ENCODE peak calls at places on chromosomes 1 and 21, in ten cellular contexts. P is ELF-1, C is mesothelial cell of epicardium, S is left ventricle myocardium superior, G is HCEC 1CT, K is PC-9, Z is SHP77 treated with DMSO at 0.1 percent for 48 hours, M is neural crest cell, N is astrocyte of the spinal cord, R is EL. X is an unnamed sample.

GRCh38 chr1:37544530-37544929 is 9.6 kb downstream of the SNIP1 start:
- DNase-seq in P (no peak), C (no peak), S (no peak), G (no peak), K (no peak), Z (no peak), M (no peak), N (no peak), R (no peak), X (no peak)

GRCh38 chr1:32981003-32981909 is 16.6 kb upstream of the RNF19B start:
- DNase-seq in P (peak), C (no peak), S (peak), G (peak), K (peak), Z (no peak), M (no peak), N (peak), R (peak), X (no peak)

GRCh38 chr1:17682403-17682802 is 72.7 kb upstream of the ACTL8 start:
- DNase-seq in P (peak), C (no peak), S (no peak), G (no peak), K (no peak), Z (no peak), M (no peak), N (no peak), R (no peak), X (no peak)

GRCh38 chr1:175900171-175900570 is 156.8 kb upstream of the TNR start:
- DNase-seq in P (no peak), C (no peak), S (no peak), G (no peak), K (no peak), Z (no peak), M (no peak), N (no peak), R (peak), X (no peak)

GRCh38 chr21:44000360-44000759 is 11.7 kb upstream of the TRAPPC10 start:
- DNase-seq in P (no peak), C (no peak), S (no peak), G (no peak), K (no peak), Z (no peak), M (no peak), N (no peak), R (no peak), X (no peak)

GRCh38 chr21:42466700-42467612 is 29.1 kb downstream of the RSPH1 start:
- DNase-seq in P (peak), C (no peak), S (no peak), G (no peak), K (peak), Z (no peak), M (no peak), N (peak), R (peak), X (peak)

GRCh38 chr1:21703318-21703963 is 34.3 kb upstream of the RAP1GAP start:
- DNase-seq in P (peak), C (no peak), S (no peak), G (peak), K (no peak), Z (no peak), M (no peak), N (peak), R (peak), X (peak)

GRCh38 chr1:115530407-115530806 is 111.4 kb upstream of the VANGL1 start:
- DNase-seq in P (no peak), C (no peak), S (no peak), G (peak), K (peak), Z (no peak), M (no peak), N (peak), R (peak), X (no peak)

GRCh38 chr1:114278911-114279310 is 125.2 kb upstream of the SYT6 start:
- DNase-seq in P (no peak), C (no peak), S (no peak), G (no peak), K (no peak), Z (no peak), M (no peak), N (no peak), R (no peak), X (no peak)

GRCh38 chr1:230744382-230744781 is 2.8 kb upstream of the CAPN9 start:
- DNase-seq in P (no peak), C (no peak), S (no peak), G (peak), K (peak), Z (no peak), M (no peak), N (peak), R (peak), X (no peak)

GRCh38 chr1:48572632-48573258 is 100.7 kb upstream of the SPATA6 start:
- DNase-seq in P (peak), C (peak), S (peak), G (no peak), K (no peak), Z (peak), M (peak), N (peak), R (peak), X (peak)

GRCh38 chr1:151846686-151847227 is 6.8 kb downstream of the THEM5 start:
- DNase-seq in P (no peak), C (no peak), S (no peak), G (no peak), K (peak), Z (no peak), M (no peak), N (no peak), R (no peak), X (no peak)

GRCh38 chr1:3359346-3360157 is 94.9 kb upstream of the ARHGEF16 start:
- DNase-seq in P (no peak), C (no peak), S (no peak), G (no peak), K (no peak), Z (no peak), M (no peak), N (no peak), R (no peak), X (peak)

GRCh38 chr1:41447995-41448770 is 36.3 kb downstream of the EDN2 start:
- DNase-seq in P (peak), C (no peak), S (no peak), G (no peak), K (no peak), Z (no peak), M (no peak), N (no peak), R (peak), X (peak)

GRCh38 chr1:156144747-156145146 is 8.6 kb upstream of the SEMA4A start:
- DNase-seq in P (no peak), C (no peak), S (no peak), G (no peak), K (no peak), Z (no peak), M (no peak), N (no peak), R (no peak), X (no peak)

GRCh38 chr1:14262582-14262981 is 335.9 kb upstream of the KAZN start:
- DNase-seq in P (no peak), C (no peak), S (no peak), G (no peak), K (no peak), Z (no peak), M (no peak), N (no peak), R (no peak), X (no peak)

GRCh38 chr21:31732891-31733520 is 1.1 kb upstream of the SCAF4 start:
- DNase-seq in P (no peak), C (no peak), S (no peak), G (peak), K (no peak), Z (peak), M (peak), N (no peak), R (peak), X (peak)

GRCh38 chr1:221456918-221457317 is 285.0 kb downstream of the DUSP10 start:
- DNase-seq in P (no peak), C (no peak), S (no peak), G (no peak), K (no peak), Z (no peak), M (no peak), N (no peak), R (no peak), X (no peak)

GRCh38 chr1:198681831-198682756 is 43.3 kb downstream of the PTPRC start:
- DNase-seq in P (no peak), C (no peak), S (peak), G (peak), K (peak), Z (no peak), M (peak), N (peak), R (peak), X (peak)

GRCh38 chr1:42737257-42737656 is 2.8 kb downstream of the CLDN19 start:
- DNase-seq in P (no peak), C (no peak), S (no peak), G (no peak), K (no peak), Z (no peak), M (no peak), N (no peak), R (no peak), X (no peak)

GRCh38 chr1:43232482-43232881 is 37.3 kb upstream of the TMEM125 start:
- DNase-seq in P (no peak), C (no peak), S (no peak), G (no peak), K (no peak), Z (no peak), M (no peak), N (no peak), R (no peak), X (no peak)

GRCh38 chr21:17802568-17802967 is 16.6 kb downstream of the C21orf91 start:
- DNase-seq in P (no peak), C (no peak), S (no peak), G (peak), K (no peak), Z (no peak), M (no peak), N (peak), R (peak), X (peak)

GRCh38 chr1:86018311-86018923 is 138.2 kb downstream of the COL24A1 start:
- DNase-seq in P (peak), C (no peak), S (no peak), G (peak), K (no peak), Z (peak), M (peak), N (peak), R (peak), X (peak)

GRCh38 chr1:246367046-246367445 is 140.0 kb downstream of the SMYD3 start:
- DNase-seq in P (no peak), C (no peak), S (no peak), G (no peak), K (no peak), Z (no peak), M (no peak), N (no peak), R (no peak), X (no peak)

GRCh38 chr1:3306583-3307285 is 147.7 kb upstream of the ARHGEF16 start:
- DNase-seq in P (no peak), C (no peak), S (no peak), G (peak), K (peak), Z (no peak), M (no peak), N (peak), R (peak), X (no peak)

GRCh38 chr1:223515416-223515815 is 122.2 kb downstream of the CCDC185 start:
- DNase-seq in P (no peak), C (no peak), S (no peak), G (no peak), K (no peak), Z (no peak), M (no peak), N (no peak), R (no peak), X (no peak)

GRCh38 chr1:44808063-44808937 is at the start of gene BTBD19:
- DNase-seq in P (peak), C (peak), S (peak), G (peak), K (no peak), Z (no peak), M (peak), N (peak), R (peak), X (peak)

GRCh38 chr1:224340711-224341384 is 10.9 kb upstream of the NVL start:
- DNase-seq in P (peak), C (peak), S (peak), G (no peak), K (no peak), Z (no peak), M (peak), N (no peak), R (peak), X (no peak)

GRCh38 chr1:63601463-63601862 is 8.3 kb downstream of the PGM1 start:
- DNase-seq in P (peak), C (no peak), S (no peak), G (no peak), K (no peak), Z (no peak), M (no peak), N (no peak), R (no peak), X (peak)

GRCh38 chr21:15823486-15824150 is 93.8 kb downstream of the USP25 start:
- DNase-seq in P (no peak), C (no peak), S (no peak), G (no peak), K (no peak), Z (no peak), M (no peak), N (no peak), R (no peak), X (no peak)

GRCh38 chr1:20322081-20322824 is 31.6 kb downstream of the VWA5B1 start:
- DNase-seq in P (no peak), C (no peak), S (no peak), G (no peak), K (no peak), Z (no peak), M (no peak), N (no peak), R (no peak), X (no peak)

GRCh38 chr1:87127581-87127980 is 201.1 kb upstream of the LMO4 start:
- DNase-seq in P (no peak), C (no peak), S (no peak), G (no peak), K (no peak), Z (no peak), M (no peak), N (no peak), R (no peak), X (no peak)

GRCh38 chr1:174682419-174683008 is 234.8 kb downstream of the GPR52 start:
- DNase-seq in P (no peak), C (no peak), S (no peak), G (peak), K (no peak), Z (no peak), M (no peak), N (peak), R (peak), X (no peak)

X was measured in SJCRH30.